ENCODE peak calls at places on chromosomes 1 and 21, in ten cellular contexts. G is esophagus muscularis mucosa, P is spleen, H is sigmoid colon, D is GM23338, M is HL-60, I is GM12892, R is suprapubic skin, C is SK-N-SH, S is Panc1. A is an unnamed sample.

GRCh38 chr1:76494807-76495206 is 372.5 kb upstream of the ST6GALNAC5 start:
- DNase-seq in G (no peak), P (no peak), H (no peak), D (peak; percentile 16), M (no peak), I (no peak), R (no peak), C (no peak), S (no peak), A (no peak)

GRCh38 chr1:208243851-208244583 is at the start of gene PLXNA2:
- DNase-seq in G (peak; percentile 96), P (peak; percentile 97), H (peak; percentile 90), D (peak; percentile 88), M (peak; percentile 52), I (peak; percentile 36), R (peak; percentile 93), C (peak; percentile 92), S (no peak), A (peak; percentile 89)

GRCh38 chr1:26579662-26580061 is 50.1 kb downstream of the RPS6KA1 start:
- DNase-seq in G (no peak), P (peak; percentile 1), H (peak; percentile 2), D (no peak), M (no peak), I (no peak), R (no peak), C (no peak), S (no peak), A (no peak)

GRCh38 chr1:202694354-202694753 is 15.9 kb downstream of the SYT2 start:
- DNase-seq in G (no peak), P (no peak), H (no peak), D (no peak), M (no peak), I (no peak), R (no peak), C (no peak), S (no peak), A (no peak)

GRCh38 chr21:45504021-45504515 is 38.2 kb downstream of the SLC19A1 start:
- DNase-seq in G (no peak), P (peak; percentile 70), H (peak; percentile 56), D (no peak), M (no peak), I (no peak), R (peak; percentile 60), C (no peak), S (no peak), A (no peak)

GRCh38 chr1:48916121-48917069 is 139.7 kb upstream of the BEND5 start:
- DNase-seq in G (no peak), P (no peak), H (no peak), D (peak; percentile 84), M (no peak), I (no peak), R (no peak), C (peak; percentile 63), S (peak; percentile 28), A (no peak)

GRCh38 chr1:44553771-44554170 is 120.5 kb downstream of the TMEM53 start:
- DNase-seq in G (no peak), P (no peak), H (no peak), D (no peak), M (no peak), I (no peak), R (no peak), C (no peak), S (no peak), A (no peak)

GRCh38 chr1:155884028-155884950 is 24.9 kb downstream of the SYT11 start:
- DNase-seq in G (no peak), P (no peak), H (no peak), D (no peak), M (no peak), I (no peak), R (no peak), C (no peak), S (no peak), A (peak; percentile 62)

GRCh38 chr1:19206947-19207346 is 3.1 kb downstream of the UBR4 start:
- DNase-seq in G (no peak), P (no peak), H (no peak), D (no peak), M (no peak), I (no peak), R (no peak), C (no peak), S (no peak), A (no peak)

GRCh38 chr1:2893473-2894120 is 92.1 kb upstream of the TTC34 start:
- DNase-seq in G (no peak), P (no peak), H (no peak), D (no peak), M (no peak), I (no peak), R (no peak), C (no peak), S (no peak), A (no peak)

GRCh38 chr1:244335456-244335855 is 116.3 kb downstream of the ADSS2 start:
- DNase-seq in G (no peak), P (no peak), H (no peak), D (no peak), M (no peak), I (no peak), R (no peak), C (no peak), S (no peak), A (no peak)

GRCh38 chr1:100622037-100622436 is 84.1 kb downstream of the GPR88 start:
- DNase-seq in G (no peak), P (no peak), H (no peak), D (peak; percentile 16), M (no peak), I (no peak), R (no peak), C (no peak), S (no peak), A (no peak)

GRCh38 chr1:71273326-71273725 is 192.5 kb upstream of the ZRANB2 start:
- DNase-seq in G (no peak), P (no peak), H (no peak), D (no peak), M (no peak), I (no peak), R (no peak), C (no peak), S (no peak), A (no peak)

GRCh38 chr21:20783611-20784010 is 214.6 kb upstream of the NCAM2 start:
- DNase-seq in G (no peak), P (no peak), H (no peak), D (no peak), M (no peak), I (no peak), R (no peak), C (no peak), S (no peak), A (no peak)

GRCh38 chr1:180773210-180773865 is 139.4 kb upstream of the KIAA1614 start:
- DNase-seq in G (no peak), P (no peak), H (no peak), D (no peak), M (no peak), I (no peak), R (no peak), C (no peak), S (no peak), A (no peak)

GRCh38 chr21:36104306-36105300 is 30.3 kb upstream of the CBR3 start:
- DNase-seq in G (no peak), P (peak; percentile 79), H (no peak), D (peak; percentile 95), M (no peak), I (no peak), R (no peak), C (peak; percentile 33), S (no peak), A (no peak)

DNA sequence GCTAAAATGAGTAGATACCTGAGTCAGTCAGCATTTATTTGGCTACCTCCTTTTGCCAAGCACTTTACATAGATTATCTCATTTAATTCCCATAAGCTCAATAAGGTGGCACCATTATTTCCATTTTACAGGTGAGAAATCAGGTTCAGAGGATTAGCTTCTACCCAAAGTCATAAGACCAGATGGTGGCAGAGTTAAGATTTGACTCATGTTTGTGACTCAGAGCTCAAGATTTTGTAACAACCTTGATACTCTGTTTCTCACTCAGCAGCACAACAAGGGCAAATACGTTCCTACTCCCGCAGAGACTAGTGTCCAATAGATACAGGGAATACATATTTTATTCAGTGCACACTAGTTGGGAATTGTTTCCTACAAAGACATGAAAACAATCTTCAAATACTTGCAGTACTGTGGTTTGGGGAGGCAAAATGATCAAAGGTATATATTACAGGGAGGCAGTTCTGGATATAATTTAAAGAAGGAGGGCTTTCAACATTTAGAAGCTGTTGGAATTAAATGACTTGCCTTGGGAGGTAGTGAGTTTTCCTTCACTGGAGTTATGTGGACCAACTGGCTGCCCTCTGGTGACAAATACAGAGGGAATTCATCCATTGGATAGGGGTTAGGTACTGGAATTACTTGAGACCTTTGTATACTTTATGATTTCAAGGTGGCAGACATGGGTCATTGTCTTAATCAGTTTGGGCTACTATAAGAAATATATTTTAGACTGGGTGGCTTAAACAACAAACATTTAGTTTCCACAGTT is 3.6 kb downstream of the LEPR start:
- DNase-seq in G (no peak), P (no peak), H (no peak), D (no peak), M (peak; percentile 21), I (no peak), R (no peak), C (no peak), S (peak; percentile 87), A (no peak)
- TF ChIP-seq POLR2AphosphoS5 in G (peak; percentile 46), P (no peak), H (no peak), D (no peak), M (no peak), I (no peak), R (no peak), C (peak; percentile 18), S (no peak), A (no peak)

GRCh38 chr1:169586395-169587255 is at the start of gene F5:
- DNase-seq in G (no peak), P (peak; percentile 93), H (peak; percentile 76), D (peak; percentile 92), M (peak; percentile 20), I (peak; percentile 39), R (peak; percentile 84), C (peak; percentile 58), S (peak; percentile 32), A (peak; percentile 55)
- TF ChIP-seq POLR2AphosphoS5 in G (no peak), P (peak; percentile 31), H (no peak), D (no peak), M (no peak), I (no peak), R (no peak), C (no peak), S (no peak), A (no peak)

GRCh38 chr1:12518956-12519707 is 98.9 kb downstream of the DHRS3 start:
- DNase-seq in G (no peak), P (no peak), H (peak; percentile 97), D (no peak), M (no peak), I (no peak), R (peak; percentile 86), C (no peak), S (no peak), A (peak; percentile 36)
- TF ChIP-seq POLR2AphosphoS5 in G (peak; percentile 50), P (no peak), H (peak; percentile 90), D (no peak), M (no peak), I (no peak), R (no peak), C (no peak), S (no peak), A (peak; percentile 30)

DNA sequence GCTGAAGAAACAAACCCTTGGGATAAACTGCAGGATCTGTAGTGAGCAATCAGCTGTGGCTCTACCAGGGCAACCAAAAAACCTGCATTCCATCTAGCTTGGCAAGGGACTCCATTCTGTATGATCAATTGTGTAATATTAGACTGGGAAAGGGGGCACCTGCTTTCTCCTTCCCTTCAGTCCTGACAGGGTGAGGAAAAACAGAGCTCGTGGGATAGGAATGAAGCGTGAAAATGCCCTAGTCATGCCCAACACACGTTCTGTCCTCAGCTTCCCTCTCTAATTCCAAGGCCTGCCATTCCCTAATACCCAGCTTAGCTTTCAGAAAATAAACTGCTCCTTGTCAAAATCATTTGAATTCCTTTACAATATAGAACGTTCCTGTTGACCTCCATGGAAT is 442.3 kb downstream of the PLPP3 start:
- DNase-seq in G (no peak), P (no peak), H (no peak), D (no peak), M (no peak), I (no peak), R (no peak), C (no peak), S (no peak), A (no peak)
- TF ChIP-seq POLR2AphosphoS5 in G (peak; percentile 55), P (no peak), H (no peak), D (no peak), M (no peak), I (no peak), R (no peak), C (no peak), S (no peak), A (no peak)